ENCODE peak calls at places on chromosomes 16 and 17, in eight cellular contexts. Y is tibial artery, C is Calu3, G is nephron progenitor cell, X is progenitor cell of endocrine pancreas, D is cardiac fibroblast, I is breast epithelium, M is WTC11. H is an unnamed sample.

GRCh38 chr17:69961488-69962145 is 113.4 kb upstream of the KCNJ16 start:
- DNase-seq in Y (no peak), C (no peak), G (peak; percentile 3), X (no peak), D (no peak), I (no peak), M (peak; percentile 16), H (no peak)

GRCh38 chr16:2239231-2239675 is 3.0 kb downstream of the DNASE1L2 start:
- DNase-seq in Y (no peak), C (no peak), G (no peak), X (no peak), D (peak; percentile 42), I (no peak), M (no peak), H (no peak)

GRCh38 chr16:17083628-17084027 is 387.1 kb downstream of the XYLT1 start:
- DNase-seq in Y (no peak), C (no peak), G (no peak), X (no peak), D (no peak), I (no peak), M (peak; percentile 29), H (no peak)

GRCh38 chr17:30905742-30906100 is 317 bp downstream of the TEFM start:
- DNase-seq in Y (no peak), C (no peak), G (peak; percentile 15), X (no peak), D (no peak), I (no peak), M (no peak), H (no peak)

GRCh38 chr16:68356249-68356918 is 45.6 kb downstream of the PRMT7 start:
- DNase-seq in Y (no peak), C (no peak), G (no peak), X (no peak), D (no peak), I (no peak), M (no peak), H (no peak)

GRCh38 chr17:74430706-74431567 is 951 bp upstream of the GPRC5C start:
- DNase-seq in Y (peak; percentile 87), C (peak; percentile 81), G (peak; percentile 90), X (peak; percentile 84), D (peak; percentile 40), I (peak; percentile 83), M (peak; percentile 77), H (peak; percentile 84)

GRCh38 chr16:29007865-29008593 is 23.2 kb downstream of the LAT start:
- DNase-seq in Y (no peak), C (no peak), G (no peak), X (no peak), D (peak; percentile 83), I (no peak), M (no peak), H (no peak)

GRCh38 chr16:11687606-11688519 is 19.6 kb downstream of the SNN start:
- DNase-seq in Y (no peak), C (no peak), G (no peak), X (no peak), D (no peak), I (no peak), M (no peak), H (no peak)

GRCh38 chr17:66661411-66661843 is 173.5 kb upstream of the CACNG5 start:
- DNase-seq in Y (no peak), C (peak; percentile 75), G (no peak), X (no peak), D (peak; percentile 81), I (no peak), M (no peak), H (no peak)

GRCh38 chr16:2528161-2529060 is 2.8 kb downstream of the CEMP1 start:
- DNase-seq in Y (no peak), C (no peak), G (no peak), X (no peak), D (no peak), I (no peak), M (no peak), H (no peak)

GRCh38 chr16:83717308-83717707 is 90.5 kb upstream of the HSBP1 start:
- DNase-seq in Y (no peak), C (no peak), G (no peak), X (no peak), D (no peak), I (no peak), M (peak; percentile 51), H (no peak)

GRCh38 chr16:31505483-31505882 is 2.7 kb downstream of the RUSF1 start:
- DNase-seq in Y (no peak), C (no peak), G (no peak), X (no peak), D (no peak), I (no peak), M (no peak), H (no peak)

GRCh38 chr16:85010931-85011845 is at the start of gene ZDHHC7:
- DNase-seq in Y (peak; percentile 82), C (peak; percentile 92), G (peak; percentile 89), X (peak; percentile 72), D (peak; percentile 85), I (peak; percentile 88), M (peak; percentile 87), H (peak; percentile 89)
- TF ChIP-seq CTCF in Y (no peak), C (no peak), G (no peak), X (peak; percentile 14), D (peak; percentile 1), I (no peak), M (no peak), H (no peak)

DNA sequence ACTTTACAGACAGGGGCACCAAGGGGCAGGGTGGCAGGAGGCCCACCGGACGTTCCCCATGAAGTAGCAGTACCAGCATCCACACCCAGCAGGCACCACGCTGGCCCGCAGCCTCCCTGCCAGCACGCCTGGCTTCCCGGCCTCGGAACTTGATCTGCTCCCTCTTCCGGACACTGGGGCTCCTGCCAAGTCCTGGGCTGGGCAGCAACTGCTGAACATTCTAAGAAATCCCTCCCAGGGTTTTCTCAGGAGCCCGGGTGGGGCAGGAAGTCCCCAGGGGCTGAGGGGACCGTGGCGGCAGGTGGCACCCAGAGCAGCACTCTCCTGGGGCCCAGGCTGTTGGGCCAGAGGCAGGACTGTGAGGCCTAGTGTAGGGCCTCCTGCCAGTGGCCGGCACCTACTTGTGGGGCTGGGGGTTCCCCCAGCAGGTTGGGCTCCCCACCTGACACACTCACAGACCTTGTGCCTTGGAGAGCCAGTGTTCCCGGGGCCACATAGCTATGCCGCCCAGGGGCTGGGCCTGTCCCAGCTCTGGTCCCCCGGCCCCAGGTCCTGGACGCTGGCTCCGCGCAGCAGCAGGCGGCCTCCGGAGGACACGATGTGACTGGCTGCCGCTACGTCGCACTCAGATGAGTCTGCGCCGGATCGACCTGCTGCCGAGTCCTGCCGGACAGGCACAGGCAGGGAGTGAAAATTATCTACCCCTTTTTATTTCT is 86.2 kb upstream of the CBX4 start:
- DNase-seq in Y (no peak), C (peak; percentile 90), G (no peak), X (no peak), D (no peak), I (peak; percentile 80), M (no peak), H (no peak)
- TF ChIP-seq CTCF in Y (no peak), C (peak; percentile 17), G (no peak), X (no peak), D (no peak), I (no peak), M (no peak), H (no peak)

DNA sequence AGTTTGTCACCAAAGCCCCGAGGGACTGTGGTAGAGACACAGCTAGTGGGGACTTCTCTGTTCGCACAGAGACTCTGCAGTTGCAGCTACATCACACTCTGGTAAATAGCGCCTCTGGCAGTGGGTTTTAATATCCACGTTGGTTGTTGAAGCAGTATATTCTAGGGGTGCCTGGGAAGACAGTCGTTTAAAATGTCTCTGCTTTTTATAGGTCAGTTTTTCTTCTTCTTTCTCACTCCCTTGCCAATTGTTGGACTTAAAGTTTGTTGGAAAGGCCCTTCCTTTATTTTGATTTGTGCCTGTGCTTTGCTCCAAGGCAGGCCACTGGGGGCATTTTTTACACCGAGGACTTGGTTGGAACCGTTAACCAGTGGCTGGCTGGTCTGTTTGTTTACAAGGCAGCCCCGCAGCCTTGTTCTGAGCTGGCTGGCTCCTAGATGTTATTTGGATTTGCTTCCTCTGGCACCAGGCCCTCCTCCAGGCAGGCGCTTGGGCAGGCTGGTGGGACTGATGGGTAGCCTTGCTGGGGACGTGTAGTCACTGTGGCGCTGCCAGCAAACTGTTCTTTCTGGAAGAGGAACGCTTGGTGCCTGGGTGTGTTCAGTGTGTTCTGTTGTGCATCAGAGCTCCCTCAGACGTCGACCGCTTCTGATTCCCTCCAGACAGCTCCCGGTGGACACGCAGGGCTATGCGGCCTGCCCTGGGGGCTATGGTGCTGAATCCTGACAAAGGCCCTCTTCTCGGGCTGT is 218.2 kb upstream of the CHMP6 start:
- DNase-seq in Y (peak; percentile 79), C (no peak), G (no peak), X (no peak), D (no peak), I (no peak), M (no peak), H (no peak)
- TF ChIP-seq CTCF in Y (peak; percentile 36), C (no peak), G (no peak), X (no peak), D (no peak), I (no peak), M (no peak), H (peak; percentile 19)

DNA sequence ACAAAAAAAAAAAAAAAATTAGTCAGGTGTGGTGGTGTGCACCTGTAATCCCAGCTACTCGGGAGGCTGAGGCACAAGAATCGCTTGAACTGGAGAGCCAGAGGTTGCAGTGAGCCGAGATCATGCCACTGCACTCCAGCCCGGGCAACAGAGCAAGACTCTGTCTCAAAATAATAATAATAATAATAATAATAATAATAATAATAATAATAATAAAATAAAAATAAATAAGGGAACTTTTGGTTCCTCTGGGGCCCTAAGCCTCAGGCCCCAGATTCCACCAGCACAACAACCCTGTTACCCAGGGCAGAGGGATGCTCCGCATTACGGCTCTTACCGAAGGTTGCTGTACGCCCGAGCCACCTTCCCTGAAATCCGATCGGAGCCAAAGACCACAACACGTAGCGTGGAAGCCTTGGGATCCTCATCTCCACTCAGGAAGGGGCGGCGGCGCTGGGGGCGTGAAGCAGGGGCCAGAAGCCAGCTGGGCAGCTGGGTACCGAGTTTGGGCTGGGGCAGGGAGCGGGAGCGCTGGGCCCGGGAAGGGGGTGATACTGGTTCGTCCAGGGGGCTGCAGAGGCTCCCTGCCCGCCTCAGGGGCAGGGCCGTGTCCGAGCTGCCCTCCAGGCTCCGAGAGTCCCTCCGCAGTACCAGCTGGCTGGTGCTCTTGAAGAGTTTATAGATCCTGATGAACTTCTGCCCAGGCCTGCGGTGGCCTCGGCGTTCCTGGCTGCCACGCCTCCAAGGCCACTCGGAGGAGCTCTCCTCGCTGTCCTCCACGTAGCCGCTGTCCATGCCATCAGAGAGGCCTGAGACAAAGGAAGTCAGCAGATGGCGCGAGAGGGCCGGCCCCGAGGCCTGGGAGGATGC is 20.6 kb upstream of the PIK3R6 start:
- DNase-seq in Y (peak; percentile 40), C (no peak), G (peak; percentile 79), X (no peak), D (peak; percentile 54), I (no peak), M (peak; percentile 89), H (no peak)
- TF ChIP-seq CTCF in Y (no peak), C (no peak), G (peak; percentile 41), X (peak; percentile 43), D (peak; percentile 43), I (no peak), M (no peak), H (peak; percentile 50)

DNA sequence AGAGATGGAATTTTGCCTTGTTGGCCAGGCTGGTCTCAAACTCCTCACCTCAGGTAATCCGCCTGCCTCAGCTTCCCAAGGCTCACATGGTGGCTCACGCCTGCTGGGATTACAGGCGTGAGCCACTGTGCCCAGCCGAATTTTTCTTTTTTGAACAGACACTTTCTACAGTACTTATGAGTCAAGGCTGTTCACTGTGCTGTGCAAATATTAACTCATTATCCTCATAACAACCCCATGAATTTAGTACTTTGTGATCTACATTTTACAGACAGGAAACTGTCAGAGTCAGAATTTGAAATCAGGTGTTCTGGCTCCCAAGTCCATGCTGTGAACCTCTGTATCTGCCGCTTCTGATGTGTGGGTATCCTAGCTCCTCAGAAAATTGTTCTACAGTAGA is 25.7 kb upstream of the RASL10B start:
- DNase-seq in Y (no peak), C (no peak), G (no peak), X (no peak), D (no peak), I (no peak), M (no peak), H (no peak)
- TF ChIP-seq CTCF in Y (no peak), C (no peak), G (no peak), X (no peak), D (no peak), I (no peak), M (no peak), H (no peak)